ENCODE peak calls at places on chromosomes 1 and 21, in eight cellular contexts. Q is adrenal gland; Z is lung; E is T-helper 2 cell; R is GM04504; V is stomach; L is amygdala; X is activated CD4-positive, alpha-beta T cell treated with anti-CD3 and anti-CD28 coated beads for 24 hours. F is an unnamed sample.

GRCh38 chr1:161235957-161236775 is 1.8 kb downstream of the NR1I3 start:
- DNase-seq in L (no peak), Q (no peak), R (no peak), X (no peak), V (no peak), Z (no peak), E (no peak), F (no peak)

GRCh38 chr1:41500378-41500777 is 15.9 kb upstream of the EDN2 start:
- DNase-seq in L (no peak), Z (peak), X (no peak), V (peak), E (no peak), Q (peak), R (no peak), F (no peak)

GRCh38 chr1:175734642-175735041 is 8.8 kb downstream of the TNR start:
- DNase-seq in L (no peak), X (no peak), E (no peak), Q (no peak), R (no peak), Z (no peak), V (no peak), F (peak)

GRCh38 chr1:213123532-213123931 is 72.5 kb downstream of the RPS6KC1 start:
- DNase-seq in V (no peak), Q (no peak), E (no peak), Z (no peak), R (no peak), L (no peak), X (no peak), F (no peak)

GRCh38 chr1:205124726-205125125 is 2.9 kb upstream of the RBBP5 start:
- DNase-seq in Z (no peak), X (no peak), L (no peak), R (no peak), V (no peak), Q (no peak), E (no peak), F (no peak)

GRCh38 chr1:15326691-15327530 is 79.9 kb downstream of the FHAD1 start:
- DNase-seq in V (peak), E (no peak), Z (no peak), R (peak), L (no peak), Q (no peak), X (no peak), F (no peak)

GRCh38 chr1:198496216-198497143 is 44.0 kb downstream of the ATP6V1G3 start:
- DNase-seq in Z (no peak), Q (no peak), V (no peak), E (no peak), R (peak), X (no peak), L (no peak), F (no peak)

GRCh38 chr21:31305888-31306287 is 38.2 kb downstream of the TIAM1 start:
- DNase-seq in E (no peak), L (no peak), X (no peak), R (no peak), Z (no peak), Q (no peak), V (no peak), F (no peak)

GRCh38 chr1:224380003-224380402 is 23.3 kb downstream of the CNIH4 start:
- DNase-seq in E (no peak), R (no peak), Z (no peak), L (no peak), X (no peak), Q (no peak), V (no peak), F (no peak)

GRCh38 chr1:28244549-28245251 is 8.8 kb downstream of the ATP5IF1 start:
- DNase-seq in R (no peak), Q (no peak), L (no peak), V (no peak), Z (no peak), X (no peak), E (no peak), F (no peak)

GRCh38 chr1:220003585-220004299 is 42.6 kb downstream of the EPRS1 start:
- DNase-seq in V (no peak), L (no peak), Z (no peak), Q (no peak), X (no peak), R (no peak), E (no peak), F (no peak)

GRCh38 chr1:220529530-220529920 is 1.6 kb downstream of the MARK1 start:
- DNase-seq in V (no peak), Q (no peak), R (no peak), X (no peak), E (no peak), Z (no peak), L (no peak), F (no peak)

GRCh38 chr1:55670331-55671082 is 455.3 kb upstream of the USP24 start:
- DNase-seq in E (no peak), X (no peak), Q (no peak), R (no peak), L (no peak), V (no peak), Z (no peak), F (no peak)

GRCh38 chr1:85502625-85503083 is 37.7 kb upstream of the DDAH1 start:
- DNase-seq in R (no peak), L (no peak), Q (peak), Z (peak), E (no peak), X (no peak), V (peak), F (no peak)

GRCh38 chr1:247373721-247374141 is 42.1 kb upstream of the ZNF496 start:
- DNase-seq in R (no peak), E (peak), Q (peak), X (peak), Z (peak), V (peak), L (no peak), F (no peak)

GRCh38 chr1:197481101-197481500 is 213.0 kb downstream of the CRB1 start:
- DNase-seq in L (no peak), E (no peak), Q (no peak), V (no peak), Z (no peak), X (no peak), R (peak), F (no peak)

GRCh38 chr21:21813295-21813694 is 815.1 kb downstream of the NCAM2 start:
- DNase-seq in Z (no peak), E (no peak), L (no peak), V (no peak), Q (no peak), X (no peak), R (no peak), F (no peak)

GRCh38 chr1:78519446-78519845 is 28.7 kb downstream of the PTGFR start:
- DNase-seq in Z (no peak), Q (no peak), E (no peak), V (no peak), L (no peak), X (no peak), R (no peak), F (no peak)

GRCh38 chr21:15221799-15222386 is 157.1 kb upstream of the NRIP1 start:
- DNase-seq in R (no peak), X (no peak), Q (peak), Z (peak), V (no peak), L (no peak), E (no peak), F (no peak)

GRCh38 chr1:24714859-24715520 is 30.3 kb upstream of the CLIC4 start:
- DNase-seq in E (no peak), V (no peak), R (no peak), Z (no peak), L (peak), X (no peak), Q (peak), F (peak)

GRCh38 chr21:15631342-15631741 is 98.4 kb upstream of the USP25 start:
- DNase-seq in R (peak), Z (no peak), Q (no peak), V (no peak), X (no peak), L (no peak), E (no peak), F (no peak)

GRCh38 chr1:46447499-46448108 is 42.0 kb upstream of the DMBX1 start:
- DNase-seq in Q (no peak), R (no peak), Z (no peak), L (no peak), V (no peak), E (no peak), X (no peak), F (no peak)

GRCh38 chr1:36203554-36204346 is 20.5 kb upstream of the THRAP3 start:
- DNase-seq in L (peak), V (peak), R (no peak), Q (peak), Z (peak), X (no peak), E (no peak), F (peak)

GRCh38 chr1:240591078-240591477 is 20.9 kb downstream of the GREM2 start:
- DNase-seq in E (no peak), V (no peak), X (no peak), Q (no peak), Z (no peak), R (no peak), L (no peak), F (no peak)

GRCh38 chr1:244273845-244274619 is 177.7 kb downstream of the ADSS2 start:
- DNase-seq in V (peak), R (peak), Z (peak), E (no peak), L (peak), Q (peak), X (peak), F (no peak)

GRCh38 chr1:55280731-55281130 is 65.6 kb upstream of the USP24 start:
- DNase-seq in X (no peak), R (no peak), V (no peak), L (no peak), E (no peak), Q (no peak), Z (no peak), F (no peak)

GRCh38 chr21:15874610-15875009 is 144.8 kb downstream of the USP25 start:
- DNase-seq in V (no peak), Z (no peak), R (no peak), X (no peak), L (no peak), E (no peak), Q (no peak), F (no peak)

GRCh38 chr21:43847301-43847700 is 17.7 kb upstream of the AGPAT3 start:
- DNase-seq in Q (no peak), E (no peak), L (no peak), X (no peak), R (no peak), V (no peak), Z (no peak), F (no peak)

GRCh38 chr1:36731226-36732037 is 248.7 kb upstream of the CSF3R start:
- DNase-seq in Q (no peak), L (no peak), E (no peak), R (no peak), V (no peak), X (no peak), Z (no peak), F (no peak)

GRCh38 chr1:232456720-232457119 is 173.2 kb downstream of the SIPA1L2 start:
- DNase-seq in E (no peak), Q (no peak), V (no peak), X (no peak), R (no peak), L (no peak), Z (no peak), F (no peak)

GRCh38 chr1:203536981-203537455 is 43.1 kb downstream of the OPTC start:
- DNase-seq in E (no peak), R (no peak), Q (peak), L (no peak), Z (peak), X (no peak), V (peak), F (no peak)

GRCh38 chr21:44929799-44930542 is 9.3 kb upstream of the ITGB2 start:
- DNase-seq in X (no peak), Q (no peak), V (no peak), R (no peak), E (no peak), Z (no peak), L (no peak), F (no peak)

GRCh38 chr1:247243738-247244137 is 12.1 kb upstream of the VN1R5 start:
- DNase-seq in X (no peak), Z (no peak), L (no peak), E (no peak), Q (no peak), V (no peak), R (no peak), F (no peak)

GRCh38 chr1:175804556-175804955 is 61.2 kb upstream of the TNR start:
- DNase-seq in E (no peak), L (no peak), X (no peak), R (peak), Q (no peak), V (no peak), Z (no peak), F (no peak)

GRCh38 chr1:156360534-156360933 is 8.5 kb upstream of the RHBG start:
- DNase-seq in X (no peak), V (no peak), Z (no peak), R (no peak), E (no peak), L (no peak), Q (no peak), F (no peak)

GRCh38 chr1:152044386-152044785 is 7.6 kb upstream of the S100A11 start:
- DNase-seq in X (no peak), Z (no peak), L (no peak), R (no peak), V (no peak), Q (no peak), E (no peak), F (no peak)